ENCODE peak calls at places on chromosome 2, in five cellular contexts. One of them, this sample, is unnamed.
A peak's percentile ranks its signal among the peaks of the same experiment; 100 is the strongest.

GRCh38 chr2:171991027-171991426 is 8.7 kb upstream of the METAP1D start:
- DNase-seq in adrenal gland: no peak
- DNase-seq in AG04450: no peak
- DNase-seq in MM.1S: no peak
- DNase-seq in RWPE2: no peak
- DNase-seq in this sample: no peak

GRCh38 chr2:98029718-98030222 is 34.0 kb upstream of the TMEM131 start:
- DNase-seq in adrenal gland: no peak
- DNase-seq in AG04450: no peak
- DNase-seq in MM.1S: no peak
- DNase-seq in RWPE2: no peak
- DNase-seq in this sample: no peak

GRCh38 chr2:20638646-20639430 is 12.1 kb downstream of the HS1BP3 start:
- DNase-seq in adrenal gland: no peak
- DNase-seq in AG04450: no peak
- DNase-seq in MM.1S: no peak
- DNase-seq in RWPE2: no peak
- DNase-seq in this sample: no peak

GRCh38 chr2:25204190-25204838 is 35.9 kb upstream of the POMC start:
- DNase-seq in adrenal gland: no peak
- DNase-seq in AG04450: no peak
- DNase-seq in MM.1S: no peak
- DNase-seq in RWPE2: no peak
- DNase-seq in this sample: no peak

GRCh38 chr2:241620419-241620769 is 16.6 kb downstream of the THAP4 start:
- DNase-seq in adrenal gland: no peak
- DNase-seq in AG04450: no peak
- DNase-seq in MM.1S: no peak
- DNase-seq in RWPE2: no peak
- DNase-seq in this sample: no peak

GRCh38 chr2:216858312-216858711 is 1.6 kb downstream of the TNP1 start:
- DNase-seq in adrenal gland: no peak
- DNase-seq in AG04450: no peak
- DNase-seq in MM.1S: no peak
- DNase-seq in RWPE2: no peak
- DNase-seq in this sample: no peak

GRCh38 chr2:127080941-127081769 is 25.8 kb downstream of the BIN1 start:
- DNase-seq in adrenal gland: peak; percentile 92
- DNase-seq in AG04450: no peak
- DNase-seq in MM.1S: no peak
- DNase-seq in RWPE2: no peak
- DNase-seq in this sample: no peak

GRCh38 chr2:69689969-69690368 is 46.4 kb upstream of the AAK1 start:
- DNase-seq in adrenal gland: no peak
- DNase-seq in AG04450: no peak
- DNase-seq in MM.1S: no peak
- DNase-seq in RWPE2: no peak
- DNase-seq in this sample: no peak

GRCh38 chr2:229586746-229587705 is 127.3 kb downstream of the DNER start:
- DNase-seq in adrenal gland: peak; percentile 94
- DNase-seq in AG04450: peak; percentile 24
- DNase-seq in MM.1S: peak; percentile 43
- DNase-seq in RWPE2: peak; percentile 79
- DNase-seq in this sample: peak; percentile 65

GRCh38 chr2:138922973-138923563 is 142.9 kb upstream of the NXPH2 start:
- DNase-seq in adrenal gland: no peak
- DNase-seq in AG04450: no peak
- DNase-seq in MM.1S: peak; percentile 43
- DNase-seq in RWPE2: no peak
- DNase-seq in this sample: peak; percentile 34

GRCh38 chr2:169452080-169452479 is 27.2 kb upstream of the BBS5 start:
- DNase-seq in adrenal gland: no peak
- DNase-seq in AG04450: no peak
- DNase-seq in MM.1S: peak; percentile 28
- DNase-seq in RWPE2: no peak
- DNase-seq in this sample: peak; percentile 44

GRCh38 chr2:95278051-95278471 is 3.8 kb downstream of the PROM2 start:
- DNase-seq in adrenal gland: no peak
- DNase-seq in AG04450: no peak
- DNase-seq in MM.1S: no peak
- DNase-seq in RWPE2: peak; percentile 92
- DNase-seq in this sample: peak; percentile 8

GRCh38 chr2:196293751-196294486 is 122.5 kb upstream of the STK17B start:
- DNase-seq in adrenal gland: no peak
- DNase-seq in AG04450: peak; percentile 75
- DNase-seq in MM.1S: no peak
- DNase-seq in RWPE2: no peak
- DNase-seq in this sample: peak; percentile 50

DNA sequence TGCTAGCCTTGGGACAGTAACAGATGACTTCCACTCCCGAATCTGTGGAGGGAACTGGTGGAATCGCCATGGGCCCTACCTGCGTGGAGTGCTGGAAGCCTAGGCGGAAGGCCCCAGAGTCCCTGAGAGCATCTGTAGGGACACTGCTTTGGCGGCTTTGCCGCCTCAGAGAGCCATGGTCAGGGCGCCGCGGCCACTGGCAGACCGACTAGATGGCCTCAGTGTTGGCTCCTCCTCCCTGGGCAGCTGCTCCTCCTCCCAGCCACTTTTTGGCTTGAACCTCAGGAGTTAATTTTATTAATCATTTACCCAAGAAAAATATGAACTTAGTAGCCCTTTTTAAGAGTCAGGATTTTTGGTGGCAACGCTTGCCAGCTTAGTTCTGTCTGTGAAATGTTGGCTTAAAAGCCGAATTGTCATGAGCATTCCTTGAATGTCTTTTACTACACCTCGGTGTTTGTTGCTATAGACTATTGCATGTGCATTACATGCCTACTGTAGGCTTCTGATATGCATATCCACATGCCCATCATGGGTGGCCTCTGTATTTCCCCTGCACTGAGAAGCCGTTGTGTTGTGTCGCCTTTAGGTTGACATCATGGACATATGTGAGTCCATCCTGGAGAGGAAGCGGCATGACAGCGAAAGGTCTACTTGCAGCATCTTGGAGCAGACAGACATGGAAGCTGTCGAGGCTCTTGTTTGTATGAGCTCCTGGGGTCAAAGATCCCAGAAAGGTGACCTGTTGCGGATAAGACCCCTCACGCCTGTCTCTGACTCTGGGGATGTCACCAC is 2.4 kb downstream of the KLF11 start:
- DNase-seq in adrenal gland: peak; percentile 81
- DNase-seq in AG04450: no peak
- DNase-seq in MM.1S: no peak
- DNase-seq in RWPE2: no peak
- DNase-seq in this sample: no peak
- H3K4me3 ChIP-seq in adrenal gland: no peak overlapping the region
- H3K4me3 ChIP-seq in AG04450: no peak overlapping the region
- H3K4me3 ChIP-seq in MM.1S: no peak overlapping the region
- H3K4me3 ChIP-seq in RWPE2: no peak overlapping the region
- H3K4me3 ChIP-seq in this sample: no peak overlapping the region

DNA sequence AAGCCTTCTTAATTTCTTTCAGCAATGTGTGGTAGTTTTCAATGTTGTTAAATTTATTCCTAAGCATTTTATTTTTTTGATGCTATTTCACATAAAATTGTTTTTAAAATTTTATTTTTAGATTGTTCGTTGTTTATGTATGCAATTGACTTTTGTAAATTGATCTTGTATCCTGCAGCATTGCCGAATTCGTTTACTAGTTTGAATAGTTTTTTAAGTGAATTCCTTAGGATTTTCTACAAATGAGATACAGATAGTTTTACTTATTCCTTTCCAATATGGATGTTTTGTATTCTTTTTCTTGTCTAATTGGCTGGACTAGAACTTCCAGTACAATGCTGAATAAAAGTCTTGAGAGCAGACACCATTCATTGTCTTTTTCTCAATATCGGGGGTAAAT is 55.6 kb downstream of the QPCT start:
- DNase-seq in adrenal gland: no peak
- DNase-seq in AG04450: no peak
- DNase-seq in MM.1S: no peak
- DNase-seq in RWPE2: no peak
- DNase-seq in this sample: no peak
- TF ChIP-seq CTCF in adrenal gland: no peak
- TF ChIP-seq CTCF in AG04450: no peak
- TF ChIP-seq CTCF in MM.1S: no peak
- TF ChIP-seq CTCF in RWPE2: no peak
- TF ChIP-seq CTCF in this sample: no peak

DNA sequence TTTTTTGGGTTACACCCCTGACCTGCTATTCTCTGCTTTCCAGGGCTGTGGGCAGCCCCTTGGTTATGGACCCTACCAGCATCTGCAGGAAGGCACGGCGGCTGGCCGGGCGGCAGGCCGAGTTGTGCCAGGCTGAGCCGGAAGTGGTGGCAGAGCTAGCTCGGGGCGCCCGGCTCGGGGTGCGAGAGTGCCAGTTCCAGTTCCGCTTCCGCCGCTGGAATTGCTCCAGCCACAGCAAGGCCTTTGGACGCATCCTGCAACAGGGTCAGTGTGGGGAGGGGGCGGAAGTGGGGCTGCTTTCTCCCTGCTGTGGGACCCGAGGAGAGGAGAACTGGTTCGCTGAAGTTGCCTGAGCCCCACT is 9.7 kb upstream of the WNT10A start:
- DNase-seq in adrenal gland: no peak
- DNase-seq in AG04450: no peak
- DNase-seq in MM.1S: no peak
- DNase-seq in RWPE2: no peak
- DNase-seq in this sample: no peak
- H3K4me3 ChIP-seq in adrenal gland: no peak overlapping the region
- H3K4me3 ChIP-seq in AG04450: no peak overlapping the region
- H3K4me3 ChIP-seq in MM.1S: no peak overlapping the region
- H3K4me3 ChIP-seq in RWPE2: no peak overlapping the region
- H3K4me3 ChIP-seq in this sample: no peak overlapping the region

DNA sequence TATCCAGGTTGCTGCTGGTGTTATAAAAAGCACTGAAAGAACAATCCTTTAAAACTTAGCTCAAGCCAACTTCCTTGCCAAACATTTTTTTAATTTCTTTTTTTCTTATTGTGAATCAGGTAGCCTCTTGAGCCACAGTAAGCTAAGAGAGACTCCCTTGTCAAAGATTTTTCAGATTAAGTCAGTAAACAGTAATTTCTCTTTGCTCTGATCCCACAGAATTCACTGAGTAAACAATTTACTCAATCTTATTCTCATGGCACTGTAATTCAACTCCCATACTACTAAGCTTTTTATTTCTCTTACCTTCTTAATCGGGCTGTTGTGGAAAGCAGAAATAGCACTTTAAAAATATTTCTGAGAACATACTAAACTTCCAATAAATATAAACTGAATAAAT is 82.7 kb downstream of the C2orf74 start:
- DNase-seq in adrenal gland: no peak
- DNase-seq in AG04450: no peak
- DNase-seq in MM.1S: no peak
- DNase-seq in RWPE2: no peak
- DNase-seq in this sample: no peak
- TF ChIP-seq CTCF in adrenal gland: no peak
- TF ChIP-seq CTCF in AG04450: no peak
- TF ChIP-seq CTCF in MM.1S: no peak
- TF ChIP-seq CTCF in RWPE2: no peak
- TF ChIP-seq CTCF in this sample: no peak

DNA sequence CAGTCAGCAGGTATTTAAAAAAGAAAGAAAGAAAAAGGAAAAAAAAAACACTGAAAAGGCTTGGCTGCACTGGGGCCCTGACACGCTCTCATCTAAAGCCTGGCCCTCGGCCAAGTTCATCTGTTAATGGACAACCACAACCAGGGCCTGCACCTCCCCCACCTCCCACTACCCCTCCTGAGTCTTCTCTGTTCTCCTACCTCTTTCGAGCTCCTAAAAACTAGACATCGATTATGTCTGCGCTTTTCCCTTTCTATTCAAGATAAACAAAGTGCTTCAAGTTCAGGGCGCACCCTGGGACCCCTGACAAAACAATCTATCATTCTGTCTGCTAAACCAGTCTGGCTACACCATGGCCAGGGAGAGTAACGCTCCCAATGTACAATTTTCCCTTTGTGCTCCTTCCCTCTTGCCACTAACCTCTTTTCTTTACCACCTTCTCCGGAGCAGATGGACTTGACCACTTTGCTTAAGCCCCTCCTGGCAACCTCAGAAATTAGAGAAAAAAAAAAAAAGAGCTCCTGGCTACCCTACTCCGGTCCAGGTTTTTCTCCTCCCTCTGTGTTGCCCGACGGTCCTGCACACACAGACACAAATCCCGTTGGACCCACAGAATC is 22.7 kb downstream of the BCL11A start:
- DNase-seq in adrenal gland: peak; percentile 71
- DNase-seq in AG04450: no peak
- DNase-seq in MM.1S: no peak
- DNase-seq in RWPE2: no peak
- DNase-seq in this sample: peak; percentile 57
- H3K4me3 ChIP-seq in adrenal gland: no peak overlapping the region
- H3K4me3 ChIP-seq in AG04450: no peak overlapping the region
- H3K4me3 ChIP-seq in MM.1S: no peak overlapping the region
- H3K4me3 ChIP-seq in RWPE2: no peak overlapping the region
- H3K4me3 ChIP-seq in this sample: peak overlapping the region; percentile 2

DNA sequence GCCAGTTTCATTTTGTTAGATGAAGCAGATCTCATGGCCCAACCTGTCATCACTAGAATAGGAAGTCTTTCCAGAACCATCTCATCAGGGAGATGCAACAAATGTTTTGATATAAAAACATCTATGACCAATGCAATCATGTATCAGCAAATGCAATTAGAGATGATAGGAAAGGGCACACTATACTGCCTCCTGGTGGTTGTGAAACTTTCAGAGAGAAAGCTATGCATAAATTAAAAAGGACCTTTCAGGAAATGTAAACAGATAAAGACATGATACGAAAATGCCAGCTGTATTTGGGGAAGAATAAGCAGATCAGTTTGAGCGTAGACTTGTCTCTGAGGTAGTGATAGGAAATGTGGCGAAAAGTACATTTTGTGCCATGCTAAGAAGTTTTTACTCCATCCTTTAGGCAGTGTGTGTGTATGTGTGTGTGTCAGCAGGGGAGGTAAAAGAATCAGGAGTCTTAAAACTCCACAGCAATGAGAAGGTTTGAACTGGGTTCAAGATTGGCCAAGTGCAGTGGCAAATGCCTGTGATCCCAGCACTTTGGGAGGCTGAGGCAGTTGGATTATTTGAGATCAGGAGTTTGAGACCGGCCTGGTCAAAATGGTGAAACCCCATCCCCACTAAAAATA is 479.3 kb downstream of the CPS1 start:
- DNase-seq in adrenal gland: no peak
- DNase-seq in AG04450: no peak
- DNase-seq in MM.1S: peak; percentile 48
- DNase-seq in RWPE2: no peak
- DNase-seq in this sample: peak; percentile 15
- TF ChIP-seq CTCF in adrenal gland: peak; percentile 57
- TF ChIP-seq CTCF in AG04450: peak; percentile 52
- TF ChIP-seq CTCF in MM.1S: peak; percentile 82
- TF ChIP-seq CTCF in RWPE2: peak; percentile 46
- TF ChIP-seq CTCF in this sample: peak; percentile 60

GRCh38 chr2:71466301-71467179 is 13.2 kb downstream of the DYSF start:
- DNase-seq in adrenal gland: no peak
- DNase-seq in AG04450: no peak
- DNase-seq in MM.1S: no peak
- DNase-seq in RWPE2: no peak
- DNase-seq in this sample: no peak
- H3K4me3 ChIP-seq in adrenal gland: no peak overlapping the region
- H3K4me3 ChIP-seq in AG04450: peak overlapping the region; percentile 61
- H3K4me3 ChIP-seq in MM.1S: peak overlapping the region; percentile 71
- H3K4me3 ChIP-seq in RWPE2: peak overlapping the region; percentile 50
- H3K4me3 ChIP-seq in this sample: peak overlapping the region; percentile 51